ENCODE peak calls at places on chromosomes 1 and 21, in five cellular contexts. O is mammary epithelial cell, G is body of pancreas, M is BE2C, R is lung. C is an unnamed sample.

GRCh38 chr1:235027076-235027861 is 101.4 kb downstream of the TOMM20 start:
- DNase-seq in O (no peak), G (no peak), M (no peak), R (no peak), C (no peak)

GRCh38 chr1:184025242-184025675 is 12.3 kb downstream of the COLGALT2 start:
- DNase-seq in O (no peak), G (peak; percentile 17), M (no peak), R (no peak), C (no peak)

GRCh38 chr1:226121587-226122400 is 59.3 kb downstream of the H3-3A start:
- DNase-seq in O (peak; percentile 37), G (peak; percentile 69), M (peak; percentile 82), R (peak; percentile 55), C (peak; percentile 89)

GRCh38 chr1:6245869-6246496 is 2.0 kb downstream of the HES3 start:
- DNase-seq in O (peak; percentile 15), G (peak; percentile 42), M (peak; percentile 89), R (no peak), C (peak; percentile 55)

GRCh38 chr1:196558424-196558823 is 49.8 kb downstream of the KCNT2 start:
- DNase-seq in O (peak; percentile 14), G (no peak), M (no peak), R (no peak), C (no peak)

GRCh38 chr1:9079980-9080703 is 10.7 kb upstream of the SLC2A5 start:
- DNase-seq in O (no peak), G (no peak), M (no peak), R (no peak), C (peak; percentile 79)

GRCh38 chr1:34188418-34188817 is 11.7 kb downstream of the C1orf94 start:
- DNase-seq in O (no peak), G (no peak), M (no peak), R (no peak), C (no peak)

GRCh38 chr1:229843627-229844238 is 217.7 kb downstream of the URB2 start:
- DNase-seq in O (peak; percentile 71), G (peak; percentile 31), M (peak; percentile 78), R (no peak), C (no peak)

GRCh38 chr21:28100366-28100765 is 892.3 kb downstream of the LTN1 start:
- DNase-seq in O (no peak), G (no peak), M (no peak), R (no peak), C (no peak)

GRCh38 chr1:8075511-8076051 is 49.5 kb upstream of the ERRFI1 start:
- DNase-seq in O (peak; percentile 88), G (no peak), M (no peak), R (peak; percentile 54), C (no peak)

GRCh38 chr21:34592120-34592561 is 22.8 kb downstream of the RCAN1 start:
- DNase-seq in O (no peak), G (peak; percentile 77), M (no peak), R (no peak), C (no peak)

GRCh38 chr21:33780631-33781030 is 135.0 kb downstream of the ATP5PO start:
- DNase-seq in O (no peak), G (no peak), M (no peak), R (no peak), C (no peak)

GRCh38 chr1:196607940-196608339 is 300 bp downstream of the KCNT2 start:
- DNase-seq in O (no peak), G (no peak), M (no peak), R (no peak), C (no peak)

GRCh38 chr1:76950306-76950705 is 83.0 kb downstream of the ST6GALNAC5 start:
- DNase-seq in O (no peak), G (no peak), M (no peak), R (no peak), C (no peak)

GRCh38 chr21:35436899-35437298 is 387.8 kb upstream of the RUNX1 start:
- DNase-seq in O (no peak), G (no peak), M (no peak), R (no peak), C (no peak)

GRCh38 chr1:32870615-32871363 is at the start of gene FNDC5:
- DNase-seq in O (no peak), G (peak; percentile 46), M (peak; percentile 37), R (no peak), C (no peak)

GRCh38 chr21:45292399-45293213 is 4.9 kb upstream of the POFUT2 start:
- DNase-seq in O (peak; percentile 57), G (peak; percentile 83), M (peak; percentile 89), R (peak; percentile 83), C (peak; percentile 69)

GRCh38 chr1:208058212-208059155 is 147.6 kb upstream of the CD34 start:
- DNase-seq in O (no peak), G (no peak), M (peak; percentile 86), R (no peak), C (no peak)

GRCh38 chr1:172239894-172240293 is 180.6 kb upstream of the C1orf105 start:
- DNase-seq in O (no peak), G (no peak), M (no peak), R (peak; percentile 57), C (no peak)

GRCh38 chr1:196628838-196629237 is 20.6 kb upstream of the KCNT2 start:
- DNase-seq in O (no peak), G (no peak), M (no peak), R (no peak), C (no peak)

GRCh38 chr21:35408401-35408800 is 359.3 kb upstream of the RUNX1 start:
- DNase-seq in O (peak; percentile 37), G (no peak), M (no peak), R (no peak), C (no peak)

GRCh38 chr1:205199090-205199930 is 12.2 kb downstream of the DSTYK start:
- DNase-seq in O (peak; percentile 73), G (no peak), M (no peak), R (no peak), C (no peak)

DNA sequence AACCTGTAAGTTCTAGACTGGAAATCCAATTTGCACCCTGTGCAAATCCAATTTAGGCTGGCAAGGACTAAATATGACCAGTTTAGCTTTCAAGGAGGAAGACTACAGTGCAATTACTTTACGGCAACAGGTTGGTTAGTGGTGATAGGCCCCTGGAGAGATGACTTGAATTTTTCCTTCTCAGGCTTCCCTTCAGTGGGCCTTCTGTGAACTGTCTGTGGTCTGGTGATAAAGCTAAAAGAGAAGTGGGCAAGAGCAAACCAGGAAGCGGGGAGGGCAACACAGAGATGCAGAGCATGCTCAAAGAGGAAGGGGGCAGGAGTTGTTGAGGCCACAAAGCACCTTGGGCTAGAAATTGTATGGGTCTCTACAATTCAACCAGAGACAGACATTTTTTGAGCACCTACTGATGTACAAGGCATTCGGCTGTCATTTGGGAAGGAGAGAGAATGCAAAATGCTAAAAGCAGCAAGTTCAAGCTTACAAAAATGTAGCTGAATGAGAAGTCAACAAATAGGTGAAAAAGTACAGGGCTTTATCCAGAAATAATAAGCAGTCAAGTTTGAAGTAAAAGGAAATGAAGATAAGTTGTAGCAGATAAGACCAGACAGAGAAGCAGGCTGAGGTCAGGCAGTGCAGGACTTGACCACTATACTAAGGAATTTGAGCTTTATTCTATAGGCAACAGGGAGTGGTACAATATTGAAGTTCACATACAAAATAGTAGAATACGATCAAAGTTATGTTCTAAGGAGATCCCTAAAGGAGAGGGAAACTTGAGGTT is 23.9 kb downstream of the INPP5B start:
- DNase-seq in O (no peak), G (no peak), M (no peak), R (no peak), C (peak; percentile 66)
- H3K4me3 ChIP-seq in O (no peak overlapping the region), G (no peak overlapping the region), M (no peak overlapping the region), R (no peak overlapping the region), C (no peak overlapping the region)

GRCh38 chr1:155167166-155168104 is 5.7 kb downstream of the KRTCAP2 start:
- DNase-seq in O (peak; percentile 71), G (peak; percentile 91), M (peak; percentile 92), R (peak; percentile 91), C (peak; percentile 62)
- H3K4me3 ChIP-seq in O (peak overlapping the region; percentile 5), G (no peak overlapping the region), M (peak overlapping the region; percentile 42), R (no peak overlapping the region), C (no peak overlapping the region)

GRCh38 chr1:181482521-181483083 is 715 bp upstream of the CACNA1E start:
- DNase-seq in O (peak; percentile 42), G (no peak), M (no peak), R (no peak), C (peak; percentile 86)
- H3K4me3 ChIP-seq in O (peak overlapping the region; percentile 23), G (no peak overlapping the region), M (no peak overlapping the region), R (no peak overlapping the region), C (peak overlapping the region; percentile 67)

DNA sequence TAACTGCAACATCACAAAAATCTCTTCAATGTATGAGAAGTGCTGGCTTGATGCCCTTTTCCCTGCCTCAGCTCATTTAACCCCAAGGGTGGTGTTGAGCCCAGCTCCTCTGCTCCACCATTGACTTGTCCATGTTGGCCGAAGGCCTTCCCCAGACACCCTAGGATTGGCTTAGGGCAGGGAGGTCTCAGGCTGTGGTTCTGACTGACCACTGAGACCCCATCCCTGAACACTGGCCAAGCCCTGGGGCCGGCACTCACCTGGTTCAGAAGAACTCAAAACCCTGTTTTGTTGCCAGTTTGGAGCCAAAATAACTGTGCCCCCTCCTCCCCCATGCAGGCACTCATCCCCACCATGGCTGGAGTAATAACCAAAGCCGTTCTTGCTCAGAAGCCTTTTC is 38.6 kb downstream of the NENF start:
- DNase-seq in O (no peak), G (no peak), M (no peak), R (no peak), C (no peak)
- H3K4me3 ChIP-seq in O (no peak overlapping the region), G (no peak overlapping the region), M (no peak overlapping the region), R (no peak overlapping the region), C (no peak overlapping the region)

GRCh38 chr1:15621975-15622374 is 4.7 kb downstream of the DDI2 start:
- DNase-seq in O (no peak), G (no peak), M (no peak), R (no peak), C (no peak)
- H3K4me3 ChIP-seq in O (no peak overlapping the region), G (no peak overlapping the region), M (no peak overlapping the region), R (no peak overlapping the region), C (no peak overlapping the region)

GRCh38 chr1:203556047-203556851 is 62.3 kb downstream of the OPTC start:
- DNase-seq in O (no peak), G (no peak), M (peak; percentile 30), R (no peak), C (no peak)
- H3K4me3 ChIP-seq in O (no peak overlapping the region), G (no peak overlapping the region), M (peak overlapping the region; percentile 7), R (no peak overlapping the region), C (no peak overlapping the region)

GRCh38 chr1:164576311-164577271 is 17.6 kb downstream of the PBX1 start:
- DNase-seq in O (no peak), G (no peak), M (no peak), R (no peak), C (no peak)
- H3K4me3 ChIP-seq in O (no peak overlapping the region), G (no peak overlapping the region), M (no peak overlapping the region), R (no peak overlapping the region), C (no peak overlapping the region)